ENCODE peak calls at places on chromosomes 1 and 21, in ten cellular contexts. I, V, F, T, U, A, E, K, B and Y are unnamed samples.

GRCh38 chr1:199098468-199098867 is 459.6 kb downstream of the PTPRC start:
- ATAC-seq in I (no peak), V (peak), F (no peak), T (no peak), U (no peak), A (no peak), E (no peak), K (peak), B (no peak), Y (no peak)

GRCh38 chr21:43921979-43922945 is 57.2 kb downstream of the AGPAT3 start:
- ATAC-seq in I (peak), V (no peak), F (no peak), T (no peak), U (no peak), A (peak), E (peak), K (no peak), B (no peak), Y (no peak)

GRCh38 chr1:23123528-23123927 is 45.1 kb downstream of the LUZP1 start:
- ATAC-seq in I (no peak), V (no peak), F (peak), T (no peak), U (no peak), A (no peak), E (no peak), K (no peak), B (no peak), Y (no peak)

GRCh38 chr1:54013393-54014008 is 4.5 kb downstream of the LDLRAD1 start:
- ATAC-seq in I (no peak), V (no peak), F (no peak), T (no peak), U (no peak), A (no peak), E (no peak), K (no peak), B (no peak), Y (no peak)

GRCh38 chr1:63630238-63630637 is 37.0 kb downstream of the PGM1 start:
- ATAC-seq in I (no peak), V (no peak), F (no peak), T (no peak), U (no peak), A (no peak), E (no peak), K (no peak), B (no peak), Y (peak)

GRCh38 chr1:24605534-24606295 is 37.4 kb upstream of the SRRM1 start:
- ATAC-seq in I (no peak), V (no peak), F (no peak), T (no peak), U (no peak), A (no peak), E (no peak), K (no peak), B (no peak), Y (no peak)

GRCh38 chr21:29322570-29322957 is 23.8 kb downstream of the BACH1 start:
- ATAC-seq in I (no peak), V (no peak), F (no peak), T (no peak), U (no peak), A (no peak), E (no peak), K (no peak), B (no peak), Y (no peak)

GRCh38 chr21:43719748-43720538 is 1.0 kb downstream of the PDXK start:
- ATAC-seq in I (peak), V (peak), F (peak), T (peak), U (peak), A (peak), E (peak), K (peak), B (no peak), Y (peak)

GRCh38 chr1:211632808-211633522 is 42.5 kb downstream of the NEK2 start:
- ATAC-seq in I (no peak), V (peak), F (peak), T (peak), U (peak), A (peak), E (peak), K (peak), B (no peak), Y (peak)

GRCh38 chr1:159868766-159869165 is 6.3 kb upstream of the VSIG8 start:
- ATAC-seq in I (no peak), V (no peak), F (no peak), T (no peak), U (no peak), A (no peak), E (no peak), K (no peak), B (no peak), Y (no peak)

GRCh38 chr1:163174524-163175437 is 27.9 kb downstream of the RGS5 start:
- ATAC-seq in I (no peak), V (peak), F (peak), T (peak), U (peak), A (peak), E (no peak), K (peak), B (peak), Y (peak)

GRCh38 chr1:96538001-96538649 is 183.5 kb upstream of the PTBP2 start:
- ATAC-seq in I (no peak), V (peak), F (peak), T (peak), U (peak), A (peak), E (no peak), K (peak), B (no peak), Y (no peak)

GRCh38 chr1:25671929-25672328 is 55.3 kb downstream of the MAN1C1 start:
- ATAC-seq in I (no peak), V (no peak), F (peak), T (no peak), U (no peak), A (no peak), E (no peak), K (no peak), B (no peak), Y (no peak)

GRCh38 chr1:175097361-175097760 is 29.7 kb downstream of the TNN start:
- ATAC-seq in I (no peak), V (no peak), F (no peak), T (no peak), U (no peak), A (no peak), E (no peak), K (no peak), B (no peak), Y (no peak)